ENCODE peak calls at places on chromosomes 11 and 22, in four cellular contexts. One of them, this sample, is unnamed.

GRCh38 chr11:46050652-46051051 is 70.6 kb downstream of the PHF21A start:
- DNase-seq in upper lobe of left lung: no peak
- DNase-seq in HCT116: no peak
- DNase-seq in GM23338: no peak
- DNase-seq in this sample: no peak

GRCh38 chr11:30585892-30586250 is 282 bp downstream of the MPPED2 start:
- DNase-seq in upper lobe of left lung: peak
- DNase-seq in HCT116: no peak
- DNase-seq in GM23338: peak
- DNase-seq in this sample: no peak

GRCh38 chr11:133952199-133953190 is 4.3 kb downstream of the IGSF9B start:
- DNase-seq in upper lobe of left lung: no peak
- DNase-seq in HCT116: no peak
- DNase-seq in GM23338: no peak
- DNase-seq in this sample: no peak

GRCh38 chr11:110217478-110217877 is 78.9 kb downstream of the RDX start:
- DNase-seq in upper lobe of left lung: no peak
- DNase-seq in HCT116: no peak
- DNase-seq in GM23338: no peak
- DNase-seq in this sample: no peak

GRCh38 chr11:62842171-62842717 is 2.9 kb upstream of the WDR74 start:
- DNase-seq in upper lobe of left lung: peak
- DNase-seq in HCT116: no peak
- DNase-seq in GM23338: peak
- DNase-seq in this sample: no peak

GRCh38 chr11:35146074-35146521 is 7.1 kb downstream of the CD44 start:
- DNase-seq in upper lobe of left lung: no peak
- DNase-seq in HCT116: no peak
- DNase-seq in GM23338: no peak
- DNase-seq in this sample: no peak

GRCh38 chr11:113831314-113831713 is 44.1 kb downstream of the USP28 start:
- DNase-seq in upper lobe of left lung: no peak
- DNase-seq in HCT116: no peak
- DNase-seq in GM23338: no peak
- DNase-seq in this sample: no peak

GRCh38 chr22:46586123-46586519 is 34.1 kb upstream of the GRAMD4 start:
- DNase-seq in upper lobe of left lung: no peak
- DNase-seq in HCT116: no peak
- DNase-seq in GM23338: peak
- DNase-seq in this sample: no peak

GRCh38 chr22:32494971-32495370 is 20.4 kb downstream of the FBXO7 start:
- DNase-seq in upper lobe of left lung: no peak
- DNase-seq in HCT116: no peak
- DNase-seq in GM23338: no peak
- DNase-seq in this sample: no peak

GRCh38 chr11:35786188-35786587 is 123.6 kb downstream of the TRIM44 start:
- DNase-seq in upper lobe of left lung: no peak
- DNase-seq in HCT116: no peak
- DNase-seq in GM23338: no peak
- DNase-seq in this sample: no peak

GRCh38 chr22:34236527-34236926 is 316.3 kb upstream of the LARGE1 start:
- DNase-seq in upper lobe of left lung: no peak
- DNase-seq in HCT116: no peak
- DNase-seq in GM23338: no peak
- DNase-seq in this sample: no peak

GRCh38 chr11:115707180-115707905 is 203.1 kb upstream of the CADM1 start:
- DNase-seq in upper lobe of left lung: no peak
- DNase-seq in HCT116: no peak
- DNase-seq in GM23338: no peak
- DNase-seq in this sample: no peak

GRCh38 chr11:64007160-64007628 is 21.0 kb downstream of the OTUB1 start:
- DNase-seq in upper lobe of left lung: no peak
- DNase-seq in HCT116: no peak
- DNase-seq in GM23338: peak
- DNase-seq in this sample: no peak

GRCh38 chr22:50191041-50191740 is 5.5 kb downstream of the TRABD start:
- DNase-seq in upper lobe of left lung: no peak
- DNase-seq in HCT116: no peak
- DNase-seq in GM23338: no peak
- DNase-seq in this sample: no peak

GRCh38 chr22:23035557-23036277 is 34.6 kb upstream of the GNAZ start:
- DNase-seq in upper lobe of left lung: no peak
- DNase-seq in HCT116: no peak
- DNase-seq in GM23338: no peak
- DNase-seq in this sample: no peak

GRCh38 chr22:47618180-47618579 is 855.7 kb downstream of the TBC1D22A start:
- DNase-seq in upper lobe of left lung: no peak
- DNase-seq in HCT116: no peak
- DNase-seq in GM23338: no peak
- DNase-seq in this sample: no peak

GRCh38 chr22:35525687-35526332 is 14.8 kb upstream of the RASD2 start:
- DNase-seq in upper lobe of left lung: no peak
- DNase-seq in HCT116: no peak
- DNase-seq in GM23338: no peak
- DNase-seq in this sample: no peak

GRCh38 chr22:29636751-29637150 is 33.3 kb downstream of the NF2 start:
- DNase-seq in upper lobe of left lung: no peak
- DNase-seq in HCT116: no peak
- DNase-seq in GM23338: peak
- DNase-seq in this sample: no peak

GRCh38 chr11:336666-337002 is 16.0 kb upstream of the IFITM3 start:
- DNase-seq in upper lobe of left lung: no peak
- DNase-seq in HCT116: no peak
- DNase-seq in GM23338: no peak
- DNase-seq in this sample: no peak

GRCh38 chr22:41822289-41823057 is 10.4 kb upstream of the SREBF2 start:
- DNase-seq in upper lobe of left lung: no peak
- DNase-seq in HCT116: peak
- DNase-seq in GM23338: peak
- DNase-seq in this sample: no peak

GRCh38 chr11:6365659-6366058 is 24.6 kb upstream of the SMPD1 start:
- DNase-seq in upper lobe of left lung: no peak
- DNase-seq in HCT116: no peak
- DNase-seq in GM23338: no peak
- DNase-seq in this sample: no peak

GRCh38 chr11:97738751-97739150 is 1282.0 kb upstream of the CNTN5 start:
- DNase-seq in upper lobe of left lung: no peak
- DNase-seq in HCT116: no peak
- DNase-seq in GM23338: no peak
- DNase-seq in this sample: no peak

GRCh38 chr11:97740783-97741151 is 1280.0 kb upstream of the CNTN5 start:
- DNase-seq in upper lobe of left lung: no peak
- DNase-seq in HCT116: no peak
- DNase-seq in GM23338: no peak
- DNase-seq in this sample: no peak

GRCh38 chr11:97743205-97743742 is 1277.5 kb upstream of the CNTN5 start:
- DNase-seq in upper lobe of left lung: no peak
- DNase-seq in HCT116: no peak
- DNase-seq in GM23338: no peak
- DNase-seq in this sample: no peak

GRCh38 chr11:97742717-97743116 is 1278.0 kb upstream of the CNTN5 start:
- DNase-seq in upper lobe of left lung: no peak
- DNase-seq in HCT116: no peak
- DNase-seq in GM23338: no peak
- DNase-seq in this sample: no peak

GRCh38 chr11:97739892-97740782 is 1280.6 kb upstream of the CNTN5 start:
- DNase-seq in upper lobe of left lung: no peak
- DNase-seq in HCT116: no peak
- DNase-seq in GM23338: no peak
- DNase-seq in this sample: no peak
- TF ChIP-seq POLR2AphosphoS5 in upper lobe of left lung: no peak
- TF ChIP-seq POLR2AphosphoS5 in HCT116: no peak
- TF ChIP-seq POLR2AphosphoS5 in GM23338: no peak
- TF ChIP-seq POLR2AphosphoS5 in this sample: no peak

GRCh38 chr11:73313652-73314051 is 5.6 kb downstream of the ARHGEF17 start:
- DNase-seq in upper lobe of left lung: no peak
- DNase-seq in HCT116: no peak
- DNase-seq in GM23338: no peak
- DNase-seq in this sample: no peak

GRCh38 chr11:73312806-73313403 is 4.8 kb downstream of the ARHGEF17 start:
- DNase-seq in upper lobe of left lung: no peak
- DNase-seq in HCT116: no peak
- DNase-seq in GM23338: no peak
- DNase-seq in this sample: no peak

GRCh38 chr11:73310661-73311393 is 2.8 kb downstream of the ARHGEF17 start:
- DNase-seq in upper lobe of left lung: peak
- DNase-seq in HCT116: no peak
- DNase-seq in GM23338: no peak
- DNase-seq in this sample: no peak

GRCh38 chr11:73311394-73311869 is 3.4 kb downstream of the ARHGEF17 start:
- DNase-seq in upper lobe of left lung: peak
- DNase-seq in HCT116: no peak
- DNase-seq in GM23338: no peak
- DNase-seq in this sample: no peak

DNA sequence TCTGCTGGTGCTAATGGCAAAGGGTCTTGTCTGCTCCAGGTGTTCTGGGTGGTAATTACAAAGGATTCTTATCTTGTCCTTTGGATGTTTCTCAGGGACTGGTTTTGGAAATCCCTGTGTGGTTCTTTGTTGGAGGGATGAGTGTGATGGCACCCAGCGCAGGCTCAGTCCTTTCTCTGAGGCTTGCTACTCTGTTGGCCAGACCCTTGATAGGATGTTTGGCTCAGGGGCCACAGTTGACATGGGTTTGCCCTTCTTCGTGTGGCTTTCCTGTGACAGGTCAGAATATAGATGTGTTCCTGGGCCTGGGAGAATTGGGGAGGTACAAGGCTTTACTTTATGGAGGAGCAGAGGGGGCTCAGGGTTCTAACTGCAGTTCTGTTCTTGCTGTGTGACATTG is 4.0 kb downstream of the ARHGEF17 start:
- DNase-seq in upper lobe of left lung: no peak
- DNase-seq in HCT116: no peak
- DNase-seq in GM23338: no peak
- DNase-seq in this sample: no peak
- H3K4me3 ChIP-seq in upper lobe of left lung: peak
- H3K4me3 ChIP-seq in HCT116: no peak
- H3K4me3 ChIP-seq in GM23338: no peak
- H3K4me3 ChIP-seq in this sample: peak

DNA sequence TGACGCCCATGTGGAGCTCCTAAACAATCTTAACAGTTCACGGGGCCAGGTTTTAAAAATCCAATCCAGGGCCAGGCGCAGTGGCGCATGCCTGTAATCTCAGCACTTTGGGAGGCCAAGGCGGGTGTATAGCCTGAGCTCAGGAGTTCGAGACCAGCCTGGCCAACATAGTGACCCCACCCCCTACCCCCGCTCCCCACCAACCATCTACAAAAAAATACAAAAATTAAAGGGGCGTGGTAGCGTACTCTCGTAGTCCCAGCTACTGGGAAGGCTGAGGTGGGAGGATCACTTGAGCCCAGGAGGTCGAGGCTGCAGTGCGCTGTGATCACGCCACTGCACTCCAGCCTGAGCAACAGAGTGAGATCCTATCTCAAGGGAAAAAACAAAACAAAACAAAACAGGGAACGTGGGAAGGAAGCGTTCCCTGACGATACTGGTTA is 689 bp upstream of the SART1 start:
- DNase-seq in upper lobe of left lung: no peak
- DNase-seq in HCT116: no peak
- DNase-seq in GM23338: no peak
- DNase-seq in this sample: no peak
- H3K27ac ChIP-seq in upper lobe of left lung: peak
- H3K27ac ChIP-seq in HCT116: peak
- H3K27ac ChIP-seq in GM23338: peak
- H3K27ac ChIP-seq in this sample: peak

GRCh38 chr11:20020716-20021115 is 139.6 kb downstream of the DBX1 start:
- DNase-seq in upper lobe of left lung: no peak
- DNase-seq in HCT116: no peak
- DNase-seq in GM23338: no peak
- DNase-seq in this sample: no peak
- TF ChIP-seq POLR2AphosphoS5 in upper lobe of left lung: no peak
- TF ChIP-seq POLR2AphosphoS5 in HCT116: no peak
- TF ChIP-seq POLR2AphosphoS5 in GM23338: no peak
- TF ChIP-seq POLR2AphosphoS5 in this sample: no peak

GRCh38 chr11:37105456-37105855 is 507.4 kb upstream of the RAG2 start:
- DNase-seq in upper lobe of left lung: no peak
- DNase-seq in HCT116: no peak
- DNase-seq in GM23338: no peak
- DNase-seq in this sample: no peak

GRCh38 chr11:37104380-37104779 is 506.3 kb upstream of the RAG2 start:
- DNase-seq in upper lobe of left lung: no peak
- DNase-seq in HCT116: no peak
- DNase-seq in GM23338: no peak
- DNase-seq in this sample: no peak

GRCh38 chr11:37100008-37100407 is 502.0 kb upstream of the RAG2 start:
- DNase-seq in upper lobe of left lung: no peak
- DNase-seq in HCT116: no peak
- DNase-seq in GM23338: no peak
- DNase-seq in this sample: no peak
- H3K4me3 ChIP-seq in upper lobe of left lung: no peak
- H3K4me3 ChIP-seq in HCT116: no peak
- H3K4me3 ChIP-seq in GM23338: no peak
- H3K4me3 ChIP-seq in this sample: no peak

DNA sequence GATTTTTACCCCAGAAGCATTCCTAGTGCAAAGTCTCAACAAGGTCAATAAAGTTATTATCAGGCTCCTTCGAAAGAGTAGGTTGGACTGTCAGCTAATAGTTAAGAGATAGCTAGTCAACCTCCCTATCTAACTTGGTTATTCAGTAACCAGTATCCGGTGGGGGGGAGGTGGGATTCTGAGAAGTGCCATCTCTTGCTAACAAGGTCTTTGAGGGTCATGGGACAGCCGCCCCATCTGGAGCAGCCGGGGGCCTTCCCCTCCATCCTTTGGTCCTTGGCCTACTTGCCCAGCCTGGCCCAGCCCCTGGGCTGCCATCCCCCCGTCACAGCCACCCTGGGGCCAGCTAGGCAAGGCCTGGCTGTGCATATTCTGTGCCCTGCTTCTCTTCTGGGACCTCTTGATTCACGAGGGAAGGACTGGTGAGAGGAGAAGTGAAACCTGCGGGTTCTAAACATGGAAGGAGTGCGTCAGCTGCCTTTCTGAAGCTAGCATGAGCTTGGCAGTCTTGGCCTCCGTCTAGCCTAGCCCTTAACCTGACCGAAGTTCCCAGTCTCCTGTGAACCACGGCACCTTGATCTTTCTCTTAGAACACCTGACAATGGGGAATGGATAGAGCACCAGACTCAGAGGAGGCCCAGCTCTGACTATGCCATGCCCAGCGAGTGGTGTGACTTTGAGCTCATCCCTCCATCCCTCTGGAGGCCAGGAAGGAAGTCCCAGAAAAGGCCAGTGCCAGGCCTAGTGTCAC is 9.3 kb downstream of the SLC37A2 start:
- DNase-seq in upper lobe of left lung: no peak
- DNase-seq in HCT116: no peak
- DNase-seq in GM23338: no peak
- DNase-seq in this sample: peak
- H3K27ac ChIP-seq in upper lobe of left lung: peak
- H3K27ac ChIP-seq in HCT116: no peak
- H3K27ac ChIP-seq in GM23338: no peak
- H3K27ac ChIP-seq in this sample: no peak

GRCh38 chr11:75174781-75175370 is 24.0 kb downstream of the SLCO2B1 start:
- DNase-seq in upper lobe of left lung: no peak
- DNase-seq in HCT116: no peak
- DNase-seq in GM23338: no peak
- DNase-seq in this sample: no peak
- TF ChIP-seq POLR2AphosphoS5 in upper lobe of left lung: peak
- TF ChIP-seq POLR2AphosphoS5 in HCT116: no peak
- TF ChIP-seq POLR2AphosphoS5 in GM23338: no peak
- TF ChIP-seq POLR2AphosphoS5 in this sample: no peak

This sample was measured in vagina.